ENCODE peak calls at places on chromosomes 5 and 9, in seven cellular contexts. C is GM12892; Q is A673; G is stimulated activated CD8-positive, alpha-beta memory T cell treated with anti-CD3 and anti-CD28 coated beads, Interleukin-12 subunit alpha, Interleukin-12 subunit beta, amount 100 ng/mL, for 1 hour; X is HS-5; M is cardiac muscle cell; Y is natural killer cell. J is an unnamed sample.

GRCh38 chr9:99749641-99750040 is 72.0 kb upstream of the NR4A3 start:
- DNase-seq in C (no peak), Q (no peak), G (no peak), X (no peak), M (no peak), Y (no peak), J (no peak)

GRCh38 chr5:72667708-72668107 is 148.8 kb upstream of the TNPO1 start:
- DNase-seq in C (no peak), Q (no peak), G (no peak), X (no peak), M (no peak), Y (no peak), J (no peak)

GRCh38 chr5:175709276-175709781 is 51.5 kb downstream of the HRH2 start:
- DNase-seq in C (no peak), Q (no peak), G (no peak), X (no peak), M (no peak), Y (no peak), J (peak)

GRCh38 chr5:143194206-143194605 is 209.3 kb downstream of the NR3C1 start:
- DNase-seq in C (no peak), Q (no peak), G (no peak), X (no peak), M (peak), Y (no peak), J (no peak)

GRCh38 chr5:167720676-167721260 is 570.7 kb upstream of the WWC1 start:
- DNase-seq in C (no peak), Q (no peak), G (no peak), X (no peak), M (no peak), Y (no peak), J (no peak)

GRCh38 chr5:44048268-44048984 is 340.8 kb downstream of the FGF10 start:
- DNase-seq in C (no peak), Q (no peak), G (no peak), X (no peak), M (no peak), Y (no peak), J (no peak)

GRCh38 chr9:7315746-7316457 is 483.7 kb downstream of the DMAC1 start:
- DNase-seq in C (no peak), Q (no peak), G (no peak), X (no peak), M (peak), Y (no peak), J (no peak)

GRCh38 chr9:80552931-80553330 is 981.2 kb downstream of the TLE4 start:
- DNase-seq in C (no peak), Q (no peak), G (no peak), X (no peak), M (peak), Y (no peak), J (no peak)

GRCh38 chr5:168672888-168673287 is 93.7 kb upstream of the PANK3 start:
- DNase-seq in C (no peak), Q (no peak), G (no peak), X (no peak), M (no peak), Y (no peak), J (no peak)

GRCh38 chr5:168364151-168364661 is 72.8 kb downstream of the WWC1 start:
- DNase-seq in C (no peak), Q (no peak), G (no peak), X (peak), M (no peak), Y (no peak), J (no peak)

GRCh38 chr5:1492757-1493156 is 31.0 kb downstream of the LPCAT1 start:
- DNase-seq in C (no peak), Q (no peak), G (no peak), X (no peak), M (no peak), Y (no peak), J (no peak)

GRCh38 chr9:96084289-96084688 is 208.8 kb downstream of the ERCC6L2 start:
- DNase-seq in C (no peak), Q (no peak), G (no peak), X (no peak), M (no peak), Y (no peak), J (no peak)

GRCh38 chr5:93325946-93326345 is 255.1 kb downstream of the NR2F1-AS1 start:
- DNase-seq in C (no peak), Q (no peak), G (no peak), X (no peak), M (no peak), Y (no peak), J (peak)

GRCh38 chr5:78881884-78882283 is 103.2 kb downstream of the ARSB start:
- DNase-seq in C (no peak), Q (no peak), G (no peak), X (no peak), M (no peak), Y (no peak), J (no peak)

GRCh38 chr5:91955610-91956009 is 572.5 kb upstream of the ARRDC3 start:
- DNase-seq in C (no peak), Q (peak), G (no peak), X (no peak), M (peak), Y (no peak), J (no peak)

GRCh38 chr9:104815851-104816565 is 52.1 kb downstream of the NIPSNAP3B start:
- DNase-seq in C (no peak), Q (no peak), G (no peak), X (no peak), M (no peak), Y (no peak), J (no peak)

GRCh38 chr5:10856646-10857332 is 95.8 kb upstream of the DAP start:
- DNase-seq in C (peak), Q (peak), G (no peak), X (no peak), M (peak), Y (peak), J (peak)

GRCh38 chr9:80292231-80292630 is 720.5 kb downstream of the TLE4 start:
- DNase-seq in C (no peak), Q (no peak), G (no peak), X (no peak), M (no peak), Y (no peak), J (no peak)

GRCh38 chr9:120941046-120941770 is 14.6 kb upstream of the TRAF1 start:
- DNase-seq in C (no peak), Q (no peak), G (no peak), X (no peak), M (peak), Y (no peak), J (no peak)

GRCh38 chr5:16784088-16784487 is 152.0 kb downstream of the MYO10 start:
- DNase-seq in C (no peak), Q (no peak), G (no peak), X (no peak), M (peak), Y (no peak), J (no peak)

GRCh38 chr5:60844429-60844890 is 391 bp upstream of the ELOVL7 start:
- DNase-seq in C (no peak), Q (peak), G (no peak), X (peak), M (peak), Y (no peak), J (no peak)